ENCODE peak calls at places on chromosomes 2 and 18, in six cellular contexts. T is HEK293T, J is amniotic stem cell, N is HuH-7, E is adipocyte, Z is occipital lobe. H is an unnamed sample.

GRCh38 chr2:105104208-105104731 is 66.4 kb downstream of the MRPS9 start:
- DNase-seq in T (no peak), J (no peak), N (no peak), E (no peak), Z (no peak), H (no peak)

GRCh38 chr18:78778651-78779050 is 201.0 kb upstream of the SALL3 start:
- DNase-seq in T (no peak), J (no peak), N (no peak), E (no peak), Z (no peak), H (no peak)

GRCh38 chr2:128228894-128229293 is 89.8 kb downstream of the HS6ST1 start:
- DNase-seq in T (no peak), J (no peak), N (no peak), E (peak), Z (no peak), H (no peak)

GRCh38 chr2:177478907-177479306 is 86.3 kb downstream of the AGPS start:
- DNase-seq in T (no peak), J (no peak), N (no peak), E (no peak), Z (no peak), H (no peak)

GRCh38 chr2:70357076-70358071 is 55.5 kb upstream of the FAM136A start:
- DNase-seq in T (no peak), J (no peak), N (no peak), E (no peak), Z (no peak), H (no peak)

GRCh38 chr18:3151379-3152264 is 68.1 kb downstream of the MYOM1 start:
- DNase-seq in T (peak), J (peak), N (peak), E (peak), Z (no peak), H (peak)

GRCh38 chr18:74790451-74790850 is 192.8 kb downstream of the ZNF407 start:
- DNase-seq in T (no peak), J (no peak), N (no peak), E (no peak), Z (no peak), H (no peak)

GRCh38 chr18:54558609-54559585 is 32.1 kb upstream of the DYNAP start:
- DNase-seq in T (no peak), J (no peak), N (peak), E (peak), Z (no peak), H (no peak)

GRCh38 chr2:124582387-124582786 is 557.3 kb downstream of the CNTNAP5 start:
- DNase-seq in T (no peak), J (no peak), N (no peak), E (no peak), Z (no peak), H (no peak)

GRCh38 chr2:188609321-188610049 is 317.8 kb downstream of the GULP1 start:
- DNase-seq in T (no peak), J (no peak), N (no peak), E (no peak), Z (no peak), H (no peak)

GRCh38 chr2:176174382-176174834 is 14.1 kb upstream of the HOXD1 start:
- DNase-seq in T (peak), J (no peak), N (peak), E (no peak), Z (no peak), H (no peak)

GRCh38 chr2:239726631-239727181 is 298.4 kb downstream of the NDUFA10 start:
- DNase-seq in T (no peak), J (no peak), N (no peak), E (no peak), Z (no peak), H (no peak)

GRCh38 chr18:22143347-22144340 is 25.7 kb upstream of the GATA6 start:
- DNase-seq in T (no peak), J (no peak), N (no peak), E (no peak), Z (no peak), H (no peak)

GRCh38 chr2:232146294-232146693 is 184.8 kb downstream of the DIS3L2 start:
- DNase-seq in T (no peak), J (no peak), N (no peak), E (peak), Z (no peak), H (no peak)

GRCh38 chr2:232951891-232952290 is 61.2 kb downstream of the NGEF start:
- DNase-seq in T (no peak), J (no peak), N (no peak), E (no peak), Z (no peak), H (no peak)

GRCh38 chr18:28126768-28127167 is 50.2 kb downstream of the CDH2 start:
- DNase-seq in T (no peak), J (no peak), N (no peak), E (no peak), Z (no peak), H (no peak)

GRCh38 chr2:225354281-225354774 is 45.2 kb upstream of the NYAP2 start:
- DNase-seq in T (no peak), J (no peak), N (no peak), E (peak), Z (no peak), H (no peak)

GRCh38 chr2:110219496-110220192 is 7.3 kb upstream of the MTLN start:
- DNase-seq in T (no peak), J (no peak), N (no peak), E (peak), Z (no peak), H (no peak)

GRCh38 chr2:58428553-58429284 is 187.6 kb upstream of the FANCL start:
- DNase-seq in T (peak), J (no peak), N (peak), E (peak), Z (peak), H (peak)

GRCh38 chr2:138476940-138477339 is 24.6 kb upstream of the SPOPL start:
- DNase-seq in T (no peak), J (no peak), N (no peak), E (no peak), Z (no peak), H (no peak)